ENCODE peak calls at places on chromosomes 11 and 22, in six cellular contexts. One of them, this sample, is unnamed.
A peak's percentile ranks its signal among the peaks of the same experiment; 100 is the strongest.

GRCh38 chr11:20488352-20488751 is 100.8 kb downstream of the PRMT3 start:
- DNase-seq in Caco-2: no peak
- DNase-seq in heart left ventricle: no peak
- DNase-seq in colonic mucosa: no peak
- DNase-seq in H1: no peak
- DNase-seq in pancreas: no peak
- DNase-seq in this sample: no peak

GRCh38 chr22:38155703-38156102 is 25.9 kb downstream of the PLA2G6 start:
- DNase-seq in Caco-2: no peak
- DNase-seq in H1: no peak
- DNase-seq in heart left ventricle: no peak
- DNase-seq in colonic mucosa: no peak
- DNase-seq in pancreas: no peak
- DNase-seq in this sample: no peak

GRCh38 chr11:104572279-104572678 is 326.0 kb downstream of the CASP12 start:
- DNase-seq in Caco-2: no peak
- DNase-seq in heart left ventricle: no peak
- DNase-seq in pancreas: no peak
- DNase-seq in colonic mucosa: no peak
- DNase-seq in H1: no peak
- DNase-seq in this sample: no peak

GRCh38 chr11:2590131-2590950 is 109.5 kb downstream of the KCNQ1OT1 start:
- DNase-seq in colonic mucosa: no peak
- DNase-seq in pancreas: no peak
- DNase-seq in heart left ventricle: no peak
- DNase-seq in H1: no peak
- DNase-seq in Caco-2: no peak
- DNase-seq in this sample: no peak

GRCh38 chr11:67504950-67505561 is at the start of gene PITPNM1:
- DNase-seq in pancreas: peak; percentile 88
- DNase-seq in H1: peak; percentile 88
- DNase-seq in Caco-2: peak; percentile 83
- DNase-seq in heart left ventricle: peak; percentile 94
- DNase-seq in colonic mucosa: peak; percentile 84
- DNase-seq in this sample: no peak

GRCh38 chr11:16917941-16918340 is 96.3 kb downstream of the PLEKHA7 start:
- DNase-seq in pancreas: no peak
- DNase-seq in Caco-2: no peak
- DNase-seq in H1: no peak
- DNase-seq in colonic mucosa: no peak
- DNase-seq in heart left ventricle: no peak
- DNase-seq in this sample: no peak

GRCh38 chr22:35587447-35587870 is 29.7 kb downstream of the MB start:
- DNase-seq in colonic mucosa: no peak
- DNase-seq in H1: no peak
- DNase-seq in heart left ventricle: peak; percentile 90
- DNase-seq in pancreas: peak; percentile 74
- DNase-seq in Caco-2: no peak
- DNase-seq in this sample: no peak

GRCh38 chr11:71096751-71097388 is 155.5 kb downstream of the SHANK2 start:
- DNase-seq in colonic mucosa: no peak
- DNase-seq in H1: no peak
- DNase-seq in heart left ventricle: peak; percentile 38
- DNase-seq in pancreas: no peak
- DNase-seq in Caco-2: no peak
- DNase-seq in this sample: no peak

GRCh38 chr11:293293-293851 is 4.4 kb downstream of the PGGHG start:
- DNase-seq in colonic mucosa: no peak
- DNase-seq in H1: no peak
- DNase-seq in heart left ventricle: peak; percentile 63
- DNase-seq in pancreas: peak; percentile 37
- DNase-seq in Caco-2: peak; percentile 21
- DNase-seq in this sample: no peak

DNA sequence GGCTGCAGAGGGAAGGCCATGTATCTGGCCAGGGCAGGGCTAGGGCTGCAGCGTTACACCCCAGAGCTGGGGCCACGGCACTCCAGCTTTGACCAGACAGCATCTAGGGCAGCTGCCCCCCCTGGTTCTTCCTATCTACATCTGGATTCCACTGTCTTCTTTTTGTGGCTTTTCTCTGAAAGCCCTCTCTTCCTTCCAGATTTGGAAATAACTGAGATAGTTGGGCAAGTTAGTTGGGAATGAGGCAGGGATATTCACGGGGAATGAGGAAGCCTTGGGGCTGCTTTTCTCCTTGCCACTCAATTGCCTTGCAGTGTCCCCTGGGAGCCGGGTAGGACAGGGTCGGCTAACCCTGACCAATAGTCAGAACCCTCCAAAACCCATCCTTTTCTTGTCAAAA is 26.8 kb downstream of the CLMP start:
- DNase-seq in heart left ventricle: no peak
- DNase-seq in colonic mucosa: no peak
- DNase-seq in H1: no peak
- DNase-seq in Caco-2: no peak
- DNase-seq in pancreas: no peak
- DNase-seq in this sample: no peak
- H3K4me1 ChIP-seq in heart left ventricle: no peaks in the 10 kb centered on the region
- H3K4me1 ChIP-seq in colonic mucosa: no peaks in the 10 kb centered on the region
- H3K4me1 ChIP-seq in H1: no peaks in the 10 kb centered on the region
- H3K4me1 ChIP-seq in Caco-2: no peaks in the 10 kb centered on the region
- H3K4me1 ChIP-seq in pancreas: no peaks in the 10 kb centered on the region
- H3K4me1 ChIP-seq in this sample: peaks cover 24% of the 10 kb centered on the region

GRCh38 chr11:8766043-8766992 is 83.7 kb downstream of the RPL27A start:
- DNase-seq in H1: no peak
- DNase-seq in heart left ventricle: no peak
- DNase-seq in colonic mucosa: no peak
- DNase-seq in pancreas: no peak
- DNase-seq in Caco-2: no peak
- DNase-seq in this sample: no peak
- TF ChIP-seq CTCF in H1: no peak
- TF ChIP-seq CTCF in heart left ventricle: no peak
- TF ChIP-seq CTCF in colonic mucosa: no peak
- TF ChIP-seq CTCF in pancreas: no peak
- TF ChIP-seq CTCF in Caco-2: no peak
- TF ChIP-seq CTCF in this sample: no peak

DNA sequence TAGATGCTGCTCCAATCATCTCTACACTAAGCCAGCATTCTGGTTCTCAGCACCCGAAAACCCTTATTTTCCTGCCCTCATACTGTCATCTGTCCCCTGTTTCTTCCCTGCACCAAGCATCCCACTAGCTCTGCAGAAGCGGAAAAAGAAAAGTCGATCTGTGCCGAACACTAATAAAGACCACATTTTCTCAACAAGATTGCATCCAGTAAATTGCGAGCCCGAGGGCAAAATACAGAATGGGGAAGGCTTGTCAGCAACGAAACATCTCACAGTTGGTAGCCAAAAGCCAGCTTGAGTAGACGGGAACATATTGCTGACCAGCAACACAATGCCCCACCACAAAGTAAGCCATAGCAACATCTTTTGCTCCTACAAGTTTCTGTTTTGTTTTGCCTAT is 227.4 kb downstream of the CADM1 start:
- DNase-seq in colonic mucosa: no peak
- DNase-seq in H1: no peak
- DNase-seq in pancreas: no peak
- DNase-seq in heart left ventricle: no peak
- DNase-seq in Caco-2: no peak
- DNase-seq in this sample: no peak
- H3K4me3 ChIP-seq in colonic mucosa: no peak overlapping the region
- H3K4me3 ChIP-seq in H1: no peak overlapping the region
- H3K4me3 ChIP-seq in pancreas: no peak overlapping the region
- H3K4me3 ChIP-seq in heart left ventricle: no peak overlapping the region
- H3K4me3 ChIP-seq in Caco-2: no peak overlapping the region
- H3K4me3 ChIP-seq in this sample: no peak overlapping the region

GRCh38 chr11:65885808-65886536 is 2.3 kb downstream of the FIBP start:
- DNase-seq in H1: no peak
- DNase-seq in heart left ventricle: peak; percentile 39
- DNase-seq in pancreas: no peak
- DNase-seq in Caco-2: no peak
- DNase-seq in colonic mucosa: no peak
- DNase-seq in this sample: no peak
- H3K4me1 ChIP-seq in H1: peaks cover 13% of the 10 kb centered on the region
- H3K4me1 ChIP-seq in heart left ventricle: peaks cover 25% of the 10 kb centered on the region
- H3K4me1 ChIP-seq in pancreas: peaks cover 19% of the 10 kb centered on the region
- H3K4me1 ChIP-seq in Caco-2: peaks cover 25% of the 10 kb centered on the region
- H3K4me1 ChIP-seq in colonic mucosa: peaks cover 5% of the 10 kb centered on the region
- H3K4me1 ChIP-seq in this sample: peaks cover 11% of the 10 kb centered on the region

GRCh38 chr11:119298726-119299125 is 18.2 kb downstream of the MCAM start:
- DNase-seq in H1: no peak
- DNase-seq in pancreas: no peak
- DNase-seq in heart left ventricle: peak; percentile 72
- DNase-seq in Caco-2: no peak
- DNase-seq in colonic mucosa: no peak
- DNase-seq in this sample: no peak

GRCh38 chr11:119290894-119291497 is 25.9 kb downstream of the MCAM start:
- DNase-seq in colonic mucosa: no peak
- DNase-seq in heart left ventricle: no peak
- DNase-seq in Caco-2: no peak
- DNase-seq in H1: no peak
- DNase-seq in pancreas: no peak
- DNase-seq in this sample: no peak

GRCh38 chr11:119297938-119298337 is 19.0 kb downstream of the MCAM start:
- DNase-seq in H1: no peak
- DNase-seq in pancreas: no peak
- DNase-seq in Caco-2: no peak
- DNase-seq in colonic mucosa: no peak
- DNase-seq in heart left ventricle: no peak
- DNase-seq in this sample: no peak

GRCh38 chr11:119293461-119293860 is 23.5 kb downstream of the MCAM start:
- DNase-seq in colonic mucosa: no peak
- DNase-seq in pancreas: no peak
- DNase-seq in H1: no peak
- DNase-seq in Caco-2: no peak
- DNase-seq in heart left ventricle: no peak
- DNase-seq in this sample: no peak

DNA sequence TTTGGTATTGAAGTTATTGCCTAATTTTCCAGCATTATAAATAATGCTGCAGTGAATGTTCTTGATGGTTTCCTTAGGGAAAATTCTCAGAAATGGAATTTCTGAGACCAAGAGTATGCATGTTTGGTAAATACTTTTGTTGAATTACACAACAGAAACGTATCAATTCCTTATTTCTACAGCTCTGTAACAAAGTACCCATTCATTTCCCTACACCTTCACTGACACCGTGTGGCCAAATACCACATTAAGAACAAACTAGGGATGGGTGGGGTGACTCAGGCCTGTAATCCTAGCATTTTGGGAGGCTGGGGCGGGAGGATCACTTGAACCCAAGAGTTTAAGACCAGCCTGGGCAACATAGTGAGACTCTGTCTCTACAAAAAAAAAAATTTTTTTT is 21.8 kb downstream of the MCAM start:
- DNase-seq in Caco-2: no peak
- DNase-seq in colonic mucosa: no peak
- DNase-seq in heart left ventricle: no peak
- DNase-seq in H1: no peak
- DNase-seq in pancreas: no peak
- DNase-seq in this sample: no peak
- TF ChIP-seq CTCF in Caco-2: no peak
- TF ChIP-seq CTCF in colonic mucosa: no peak
- TF ChIP-seq CTCF in heart left ventricle: no peak
- TF ChIP-seq CTCF in H1: no peak
- TF ChIP-seq CTCF in pancreas: no peak
- TF ChIP-seq CTCF in this sample: no peak

GRCh38 chr22:24507742-24508141 is 12.6 kb downstream of the UPB1 start:
- DNase-seq in heart left ventricle: no peak
- DNase-seq in pancreas: no peak
- DNase-seq in colonic mucosa: no peak
- DNase-seq in Caco-2: peak; percentile 35
- DNase-seq in H1: peak; percentile 78
- DNase-seq in this sample: no peak
- H3K4me3 ChIP-seq in heart left ventricle: no peak overlapping the region
- H3K4me3 ChIP-seq in pancreas: no peak overlapping the region
- H3K4me3 ChIP-seq in colonic mucosa: no peak overlapping the region
- H3K4me3 ChIP-seq in Caco-2: no peak overlapping the region
- H3K4me3 ChIP-seq in H1: no peak overlapping the region
- H3K4me3 ChIP-seq in this sample: no peak overlapping the region

GRCh38 chr11:130648601-130649000 is 200.2 kb downstream of the ADAMTS15 start:
- DNase-seq in Caco-2: no peak
- DNase-seq in H1: peak; percentile 29
- DNase-seq in colonic mucosa: no peak
- DNase-seq in pancreas: no peak
- DNase-seq in heart left ventricle: peak; percentile 70
- DNase-seq in this sample: no peak
- H3K4me1 ChIP-seq in Caco-2: no peaks in the 10 kb centered on the region
- H3K4me1 ChIP-seq in H1: no peaks in the 10 kb centered on the region
- H3K4me1 ChIP-seq in colonic mucosa: no peaks in the 10 kb centered on the region
- H3K4me1 ChIP-seq in pancreas: peaks cover 1% of the 10 kb centered on the region
- H3K4me1 ChIP-seq in heart left ventricle: peaks cover 5% of the 10 kb centered on the region
- H3K4me1 ChIP-seq in this sample: peaks cover 86% of the 10 kb centered on the region

DNA sequence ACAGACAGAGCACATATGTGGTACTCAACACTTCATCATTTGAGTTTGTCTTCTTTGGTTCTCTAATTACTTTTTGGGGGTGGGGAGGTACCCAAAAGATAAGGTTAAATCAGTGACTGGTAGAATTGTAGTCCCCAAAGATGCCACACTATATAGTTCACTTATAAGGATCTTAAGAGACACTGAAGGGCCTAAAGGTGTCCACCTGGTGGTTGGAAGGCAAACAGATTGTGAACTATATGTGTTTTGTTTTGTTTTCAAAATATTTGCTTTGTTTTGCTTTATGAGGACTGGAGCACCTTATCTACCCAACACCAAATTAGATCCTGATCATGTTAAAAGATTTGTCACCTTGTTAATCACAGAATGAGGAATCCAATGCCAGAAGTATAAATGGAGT is 136.1 kb downstream of the DCDC1 start:
- DNase-seq in colonic mucosa: no peak
- DNase-seq in H1: no peak
- DNase-seq in heart left ventricle: no peak
- DNase-seq in pancreas: no peak
- DNase-seq in Caco-2: no peak
- DNase-seq in this sample: no peak
- TF ChIP-seq CTCF in colonic mucosa: no peak
- TF ChIP-seq CTCF in H1: peak; percentile 33
- TF ChIP-seq CTCF in heart left ventricle: no peak
- TF ChIP-seq CTCF in pancreas: no peak
- TF ChIP-seq CTCF in Caco-2: peak; percentile 44
- TF ChIP-seq CTCF in this sample: no peak

GRCh38 chr11:82889133-82890001 is 10.9 kb downstream of the PRCP start:
- DNase-seq in heart left ventricle: no peak
- DNase-seq in pancreas: no peak
- DNase-seq in colonic mucosa: no peak
- DNase-seq in H1: no peak
- DNase-seq in Caco-2: no peak
- DNase-seq in this sample: no peak
- H3K4me3 ChIP-seq in heart left ventricle: no peak overlapping the region
- H3K4me3 ChIP-seq in pancreas: no peak overlapping the region
- H3K4me3 ChIP-seq in colonic mucosa: no peak overlapping the region
- H3K4me3 ChIP-seq in H1: no peak overlapping the region
- H3K4me3 ChIP-seq in Caco-2: no peak overlapping the region
- H3K4me3 ChIP-seq in this sample: no peak overlapping the region

GRCh38 chr11:3949132-3949531 is 93.7 kb downstream of the STIM1 start:
- DNase-seq in Caco-2: no peak
- DNase-seq in H1: no peak
- DNase-seq in colonic mucosa: no peak
- DNase-seq in pancreas: no peak
- DNase-seq in heart left ventricle: no peak
- DNase-seq in this sample: no peak
- H3K4me1 ChIP-seq in Caco-2: no peaks in the 10 kb centered on the region
- H3K4me1 ChIP-seq in H1: peaks cover 1% of the 10 kb centered on the region
- H3K4me1 ChIP-seq in colonic mucosa: peaks cover 6% of the 10 kb centered on the region
- H3K4me1 ChIP-seq in pancreas: no peaks in the 10 kb centered on the region
- H3K4me1 ChIP-seq in heart left ventricle: peaks cover 16% of the 10 kb centered on the region
- H3K4me1 ChIP-seq in this sample: peaks cover 56% of the 10 kb centered on the region